ENCODE peak calls at places on chromosomes 5 and 9, in ten cellular contexts. A is tibial artery, V is kidney epithelial cell, D is AG09319, U is bronchial epithelial cell, O is breast epithelium, J is heart right ventricle, F is H9, N is lower lobe of right lung, Z is colonic mucosa. K is an unnamed sample.
A peak's percentile ranks its signal among the peaks of the same experiment; 100 is the strongest.

GRCh38 chr5:154198611-154199230 is 8.2 kb downstream of the GALNT10 start:
- DNase-seq in N (no peak), F (no peak), D (no peak), V (peak; percentile 61), J (no peak), O (no peak), A (no peak), Z (no peak), U (peak; percentile 87), K (no peak)

GRCh38 chr9:130927995-130928900 is 10.8 kb downstream of the FIBCD1 start:
- DNase-seq in D (no peak), A (no peak), N (no peak), J (peak; percentile 51), Z (peak; percentile 79), V (peak; percentile 85), U (peak; percentile 90), F (no peak), O (no peak), K (peak; percentile 67)

GRCh38 chr9:137423001-137423809 is at the start of the genes EXD3 and NOXA1:
- DNase-seq in D (peak; percentile 72), O (peak; percentile 95), A (peak; percentile 85), U (peak; percentile 59), F (peak; percentile 93), J (peak; percentile 93), V (peak; percentile 44), Z (peak; percentile 96), N (peak; percentile 95), K (peak; percentile 94)

GRCh38 chr5:32504923-32505596 is 60.5 kb upstream of the ZFR start:
- DNase-seq in V (peak; percentile 7), O (no peak), D (peak; percentile 97), N (no peak), J (peak; percentile 70), U (peak; percentile 8), A (peak; percentile 56), Z (peak; percentile 42), F (no peak), K (no peak)

GRCh38 chr5:134451618-134452505 is 40.2 kb upstream of the CDKN2AIPNL start:
- DNase-seq in N (no peak), J (peak; percentile 34), A (peak; percentile 49), V (no peak), O (no peak), D (no peak), Z (peak; percentile 47), U (peak; percentile 82), F (no peak), K (peak; percentile 62)

GRCh38 chr5:139653616-139654015 is 5.5 kb downstream of the CXXC5 start:
- DNase-seq in O (no peak), J (no peak), A (no peak), D (no peak), F (no peak), V (no peak), N (no peak), U (no peak), Z (no peak), K (no peak)

GRCh38 chr5:51433052-51433710 is 49.9 kb downstream of the ISL1 start:
- DNase-seq in Z (no peak), A (no peak), F (no peak), O (no peak), V (no peak), D (no peak), J (no peak), N (no peak), U (peak; percentile 55), K (no peak)

GRCh38 chr5:122500245-122501086 is 188.4 kb downstream of the SNCAIP start:
- DNase-seq in J (peak; percentile 40), F (peak; percentile 73), O (no peak), N (no peak), D (no peak), A (peak; percentile 52), V (no peak), U (no peak), Z (no peak), K (no peak)

GRCh38 chr5:172411423-172412111 is 42.8 kb downstream of the SH3PXD2B start:
- DNase-seq in V (no peak), D (no peak), J (no peak), U (no peak), F (no peak), O (no peak), Z (no peak), N (no peak), A (no peak), K (no peak)

GRCh38 chr5:119795768-119796167 is 166.4 kb downstream of the FAM170A start:
- DNase-seq in J (no peak), Z (no peak), U (peak; percentile 29), D (no peak), A (no peak), O (no peak), N (no peak), F (no peak), V (no peak), K (no peak)

GRCh38 chr5:128163991-128164390 is 80.4 kb downstream of the SLC12A2 start:
- DNase-seq in J (no peak), F (no peak), U (peak; percentile 86), A (no peak), N (no peak), O (no peak), V (no peak), D (no peak), Z (no peak), K (no peak)

GRCh38 chr5:177128551-177128976 is 5.0 kb upstream of the NSD1 start:
- DNase-seq in N (no peak), J (no peak), V (no peak), O (peak; percentile 22), A (peak; percentile 35), D (no peak), F (no peak), Z (no peak), U (peak; percentile 29), K (no peak)

GRCh38 chr9:99134893-99135341 is 30.0 kb downstream of the TGFBR1 start:
- DNase-seq in D (peak; percentile 74), V (peak; percentile 14), J (no peak), U (no peak), O (no peak), A (no peak), N (no peak), F (no peak), Z (no peak), K (no peak)

GRCh38 chr9:79574716-79575242 is 3.0 kb downstream of the TLE4 start:
- DNase-seq in Z (no peak), J (no peak), V (no peak), N (no peak), O (no peak), A (no peak), D (no peak), U (peak; percentile 23), F (no peak), K (no peak)

GRCh38 chr5:141757402-141757801 is 75.4 kb upstream of the ARAP3 start:
- DNase-seq in Z (peak; percentile 37), U (peak; percentile 57), A (no peak), V (no peak), J (peak; percentile 23), F (peak; percentile 73), O (no peak), N (no peak), D (no peak), K (no peak)
- TF ChIP-seq CTCF in Z (peak; percentile 9), U (peak; percentile 70), A (no peak), V (peak; percentile 50), J (peak; percentile 23), F (peak; percentile 65), O (peak; percentile 14), N (no peak), D (peak; percentile 48), K (no peak)

GRCh38 chr5:141320225-141321169 is at the start of gene TAF7:
- DNase-seq in F (peak; percentile 92), N (peak; percentile 94), Z (peak; percentile 92), U (peak; percentile 88), V (peak; percentile 62), O (peak; percentile 90), J (peak; percentile 90), A (peak; percentile 81), D (peak; percentile 83), K (peak; percentile 86)
- TF ChIP-seq CTCF in F (peak; percentile 88), N (peak; percentile 83), Z (peak; percentile 79), U (peak; percentile 83), V (peak; percentile 85), O (peak; percentile 65), J (peak; percentile 87), A (peak; percentile 78), D (peak; percentile 81), K (peak; percentile 92)

DNA sequence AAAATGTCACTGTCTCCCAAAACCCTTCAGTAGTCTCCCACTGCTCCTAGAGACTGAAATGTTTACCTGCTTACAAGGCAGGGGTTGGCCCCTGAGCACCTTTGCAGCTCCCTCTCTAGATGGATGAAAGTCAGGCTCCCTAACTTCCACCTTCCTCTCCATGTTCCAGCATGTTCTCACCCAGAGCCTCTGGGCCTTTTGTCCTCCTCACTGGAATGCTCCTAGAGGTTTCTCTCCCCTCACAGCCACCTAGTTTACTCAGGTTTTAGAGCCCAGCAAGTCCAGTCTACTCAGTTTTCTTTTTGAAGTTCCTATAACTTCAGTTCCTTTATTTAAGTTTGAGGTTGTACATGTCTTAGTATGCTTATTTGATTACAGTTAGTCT is 815 bp upstream of the URM1 start:
- DNase-seq in J (no peak), U (peak; percentile 61), Z (no peak), F (no peak), D (no peak), O (no peak), V (no peak), N (no peak), A (no peak), K (no peak)
- TF ChIP-seq CTCF in J (no peak), U (no peak), Z (no peak), F (no peak), D (no peak), O (no peak), V (no peak), N (no peak), A (no peak), K (no peak)

GRCh38 chr9:120609636-120610035 is 29.7 kb upstream of the CDK5RAP2 start:
- DNase-seq in O (no peak), V (no peak), F (no peak), J (no peak), A (no peak), U (no peak), Z (no peak), N (no peak), D (no peak), K (no peak)

GRCh38 chr9:120611690-120612068 is 31.7 kb upstream of the CDK5RAP2 start:
- DNase-seq in F (no peak), V (no peak), N (no peak), O (no peak), J (no peak), A (no peak), Z (no peak), D (no peak), U (no peak), K (no peak)

GRCh38 chr9:120610975-120611689 is 31.2 kb upstream of the CDK5RAP2 start:
- DNase-seq in A (no peak), V (no peak), O (no peak), D (no peak), U (peak; percentile 91), F (no peak), J (no peak), Z (no peak), N (no peak), K (no peak)

GRCh38 chr9:120608421-120608820 is 28.5 kb upstream of the CDK5RAP2 start:
- DNase-seq in O (no peak), U (peak; percentile 85), N (no peak), D (no peak), J (no peak), F (no peak), A (no peak), Z (no peak), V (no peak), K (no peak)

DNA sequence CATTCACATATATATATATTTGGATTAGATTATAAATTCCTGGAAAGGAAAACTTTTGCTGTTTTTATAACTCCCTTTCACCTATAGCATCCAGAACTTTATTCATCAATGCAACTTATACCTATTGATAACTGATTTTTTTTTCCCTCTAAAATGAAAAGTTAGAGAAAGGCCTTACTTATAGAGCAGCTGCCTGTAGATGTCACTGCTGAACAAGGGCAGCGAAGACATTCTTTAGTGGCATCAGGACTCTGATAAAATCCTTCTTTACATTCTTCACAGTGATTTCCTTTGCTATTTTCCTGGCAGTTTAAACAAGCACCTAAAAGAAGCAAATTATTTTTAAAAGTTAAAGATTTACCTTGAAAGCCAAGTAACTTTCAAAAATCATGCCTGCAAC is 32.3 kb upstream of the CDK5RAP2 start:
- DNase-seq in U (peak; percentile 23), D (no peak), F (no peak), J (no peak), A (no peak), V (no peak), O (no peak), N (no peak), Z (no peak), K (no peak)
- TF ChIP-seq CTCF in U (peak; percentile 15), D (peak; percentile 17), F (peak; percentile 57), J (no peak), A (no peak), V (peak; percentile 48), O (no peak), N (no peak), Z (no peak), K (no peak)